ENCODE peak calls at places on chromosomes 2 and 18, in nine cellular contexts. F, C, N, S, Z, P, D, K and H are unnamed samples.

GRCh38 chr2:51103205-51103604 is 71.3 kb upstream of the NRXN1 start:
- DNase-seq in K (peak; percentile 35), P (peak; percentile 23), D (peak; percentile 3), S (no peak), Z (peak; percentile 51), C (peak; percentile 4), F (no peak), N (no peak), H (no peak)

GRCh38 chr2:238426568-238427434 is at the start of gene ASB1:
- DNase-seq in D (peak; percentile 98), F (peak; percentile 80), K (peak; percentile 81), P (peak; percentile 90), S (peak; percentile 86), N (peak; percentile 42), Z (peak; percentile 87), C (peak; percentile 85), H (peak; percentile 49)

GRCh38 chr2:79585701-79586428 is 73.0 kb downstream of the CTNNA2 start:
- DNase-seq in P (peak; percentile 77), F (no peak), Z (peak; percentile 88), D (no peak), N (no peak), S (no peak), C (no peak), K (no peak), H (no peak)

GRCh38 chr2:122707224-122707824 is 951.9 kb downstream of the TSN start:
- DNase-seq in F (no peak), Z (no peak), C (no peak), S (no peak), N (no peak), D (no peak), K (no peak), P (no peak), H (no peak)

GRCh38 chr2:105134076-105134475 is 96.2 kb downstream of the MRPS9 start:
- DNase-seq in N (no peak), S (no peak), Z (peak; percentile 39), F (no peak), P (no peak), D (no peak), C (no peak), K (no peak), H (no peak)

GRCh38 chr2:47035615-47036488 is 119.3 kb downstream of the STPG4 start:
- DNase-seq in F (no peak), S (no peak), K (peak; percentile 38), N (no peak), Z (no peak), C (no peak), D (no peak), P (no peak), H (no peak)

GRCh38 chr2:84631047-84631446 is 114.7 kb downstream of the DNAH6 start:
- DNase-seq in P (peak; percentile 48), N (no peak), F (peak; percentile 11), K (peak; percentile 56), D (peak; percentile 6), Z (peak; percentile 56), C (peak; percentile 38), S (peak; percentile 52), H (no peak)

GRCh38 chr2:54634564-54635511 is 88.6 kb upstream of the EML6 start:
- DNase-seq in P (peak; percentile 86), S (peak; percentile 83), F (peak; percentile 21), D (peak; percentile 70), N (no peak), Z (peak; percentile 68), K (no peak), C (no peak), H (no peak)

GRCh38 chr2:100857341-100857740 is 37.4 kb downstream of the NPAS2 start:
- DNase-seq in C (no peak), S (no peak), Z (no peak), P (no peak), N (no peak), F (no peak), D (no peak), K (no peak), H (no peak)

GRCh38 chr18:43627833-43628370 is 350.6 kb upstream of the SYT4 start:
- DNase-seq in N (no peak), Z (no peak), P (no peak), F (no peak), S (no peak), D (no peak), C (no peak), K (no peak), H (no peak)

GRCh38 chr2:105934467-105934866 is 189.8 kb downstream of the NCK2 start:
- DNase-seq in D (no peak), C (no peak), N (no peak), F (peak; percentile 56), P (no peak), K (no peak), Z (no peak), S (no peak), H (peak; percentile 24)

GRCh38 chr2:48135797-48136196 is 229.5 kb upstream of the FBXO11 start:
- DNase-seq in C (no peak), K (no peak), P (no peak), S (peak; percentile 75), Z (no peak), D (no peak), N (no peak), F (no peak), H (no peak)

GRCh38 chr2:35989523-35989922 is 366.1 kb upstream of the CRIM1 start:
- DNase-seq in Z (no peak), F (no peak), P (no peak), K (peak; percentile 5), D (no peak), C (no peak), N (no peak), S (peak; percentile 6), H (no peak)

GRCh38 chr2:7524211-7524594 is 607.0 kb downstream of the RNF144A start:
- DNase-seq in F (no peak), P (no peak), D (no peak), C (no peak), Z (no peak), S (no peak), K (no peak), N (no peak), H (no peak)

GRCh38 chr2:148730085-148730484 is 85.5 kb downstream of the EPC2 start:
- DNase-seq in C (no peak), K (no peak), D (no peak), F (no peak), Z (no peak), P (peak; percentile 9), N (no peak), S (no peak), H (no peak)

GRCh38 chr2:220703279-220703678 is 868.8 kb downstream of the EPHA4 start:
- DNase-seq in C (no peak), D (no peak), P (peak; percentile 49), Z (peak; percentile 83), F (no peak), K (no peak), N (no peak), S (no peak), H (no peak)

GRCh38 chr18:2881490-2882195 is 34.8 kb downstream of the EMILIN2 start:
- DNase-seq in Z (peak; percentile 80), C (no peak), P (peak; percentile 85), D (no peak), N (no peak), S (peak; percentile 64), K (no peak), F (no peak), H (no peak)

GRCh38 chr2:88398122-88398655 is 54.3 kb downstream of the FOXI3 start:
- DNase-seq in F (no peak), S (no peak), C (no peak), N (no peak), Z (no peak), P (no peak), K (no peak), D (no peak), H (no peak)

GRCh38 chr2:26008851-26009566 is 24.9 kb upstream of the RAB10 start:
- DNase-seq in K (peak; percentile 83), Z (peak; percentile 32), F (no peak), S (peak; percentile 100), D (no peak), P (no peak), N (no peak), C (no peak), H (no peak)

GRCh38 chr2:101089942-101090799 is 61.0 kb downstream of the TBC1D8 start:
- DNase-seq in S (no peak), Z (no peak), P (no peak), F (no peak), K (no peak), D (no peak), C (no peak), N (no peak), H (no peak)

GRCh38 chr2:215613265-215613664 is 177.4 kb upstream of the FN1 start:
- DNase-seq in N (no peak), F (no peak), S (peak; percentile 27), Z (no peak), D (peak; percentile 36), P (no peak), C (no peak), K (no peak), H (no peak)

GRCh38 chr2:207692206-207693065 is 19.0 kb upstream of the CCNYL1 start:
- DNase-seq in F (peak; percentile 56), P (no peak), C (peak; percentile 65), Z (no peak), K (peak; percentile 63), N (no peak), S (peak; percentile 42), D (peak; percentile 80), H (peak; percentile 19)

GRCh38 chr2:169661263-169661662 is 32.9 kb downstream of the CFAP210 start:
- DNase-seq in C (no peak), N (no peak), K (no peak), P (no peak), F (no peak), S (no peak), Z (no peak), D (no peak), H (no peak)

GRCh38 chr2:241421330-241421729 is 65.2 kb downstream of the FARP2 start:
- DNase-seq in D (no peak), Z (no peak), N (no peak), P (no peak), F (no peak), S (no peak), K (no peak), C (no peak), H (no peak)

GRCh38 chr2:216371756-216372702 is at the start of gene MARCHF4:
- DNase-seq in D (peak; percentile 89), F (peak; percentile 60), N (peak; percentile 18), K (peak; percentile 20), Z (peak; percentile 77), C (peak; percentile 69), P (peak; percentile 89), S (peak; percentile 82), H (peak; percentile 44)

GRCh38 chr2:99085400-99085799 is 56.1 kb upstream of the C2orf15 start:
- DNase-seq in C (no peak), S (peak; percentile 33), P (no peak), D (no peak), N (no peak), Z (no peak), F (peak; percentile 20), K (no peak), H (no peak)

GRCh38 chr2:141570474-141571131 is 560.2 kb downstream of the LRP1B start:
- DNase-seq in D (no peak), P (no peak), F (no peak), N (no peak), C (no peak), S (no peak), Z (no peak), K (no peak), H (no peak)

GRCh38 chr2:27308359-27308875 is at the start of gene UCN:
- DNase-seq in S (peak; percentile 65), F (no peak), P (peak; percentile 17), D (peak; percentile 87), Z (peak; percentile 21), N (no peak), K (no peak), C (peak; percentile 55), H (no peak)

GRCh38 chr2:232588680-232589585 is 38.4 kb downstream of the EIF4E2 start:
- DNase-seq in K (peak; percentile 12), C (no peak), Z (peak; percentile 83), D (no peak), N (no peak), P (peak; percentile 84), S (peak; percentile 78), F (no peak), H (no peak)